ENCODE peak calls at places on chromosomes 5 and 9, in six cellular contexts. One of them, this sample, is unnamed.

GRCh38 chr9:130701059-130702022 is 7.8 kb downstream of the EXOSC2 start:
- DNase-seq in stimulated activated CD8-positive, alpha-beta memory T cell treated with anti-CD3 and anti-CD28 coated beads, Interleukin-4, amount 100 ng/mL, for 1 hour: peak
- DNase-seq in left lobe of liver: no peak
- DNase-seq in naive B cell: peak
- DNase-seq in endothelial cell: peak
- DNase-seq in endodermal cell: peak
- DNase-seq in this sample: no peak

GRCh38 chr9:91302831-91303230 is 58.9 kb downstream of the AUH start:
- DNase-seq in naive B cell: no peak
- DNase-seq in left lobe of liver: no peak
- DNase-seq in stimulated activated CD8-positive, alpha-beta memory T cell treated with anti-CD3 and anti-CD28 coated beads, Interleukin-4, amount 100 ng/mL, for 1 hour: no peak
- DNase-seq in endothelial cell: no peak
- DNase-seq in endodermal cell: no peak
- DNase-seq in this sample: peak

GRCh38 chr9:14312721-14313377 is 1.1 kb downstream of the NFIB start:
- DNase-seq in stimulated activated CD8-positive, alpha-beta memory T cell treated with anti-CD3 and anti-CD28 coated beads, Interleukin-4, amount 100 ng/mL, for 1 hour: no peak
- DNase-seq in naive B cell: no peak
- DNase-seq in left lobe of liver: no peak
- DNase-seq in endothelial cell: peak
- DNase-seq in endodermal cell: peak
- DNase-seq in this sample: no peak

GRCh38 chr5:2207966-2208544 is 325.3 kb upstream of the IRX4 start:
- DNase-seq in endodermal cell: peak
- DNase-seq in endothelial cell: peak
- DNase-seq in naive B cell: no peak
- DNase-seq in left lobe of liver: no peak
- DNase-seq in stimulated activated CD8-positive, alpha-beta memory T cell treated with anti-CD3 and anti-CD28 coated beads, Interleukin-4, amount 100 ng/mL, for 1 hour: no peak
- DNase-seq in this sample: no peak

GRCh38 chr5:14665110-14665822 is 748 bp downstream of the OTULIN start:
- DNase-seq in endothelial cell: peak
- DNase-seq in stimulated activated CD8-positive, alpha-beta memory T cell treated with anti-CD3 and anti-CD28 coated beads, Interleukin-4, amount 100 ng/mL, for 1 hour: no peak
- DNase-seq in endodermal cell: peak
- DNase-seq in left lobe of liver: peak
- DNase-seq in naive B cell: no peak
- DNase-seq in this sample: no peak

GRCh38 chr9:131257266-131258025 is 18.9 kb downstream of the FAM78A start:
- DNase-seq in left lobe of liver: no peak
- DNase-seq in stimulated activated CD8-positive, alpha-beta memory T cell treated with anti-CD3 and anti-CD28 coated beads, Interleukin-4, amount 100 ng/mL, for 1 hour: no peak
- DNase-seq in endothelial cell: no peak
- DNase-seq in naive B cell: no peak
- DNase-seq in endodermal cell: no peak
- DNase-seq in this sample: no peak

GRCh38 chr9:129011170-129011569 is 17.0 kb downstream of the SH3GLB2 start:
- DNase-seq in endodermal cell: no peak
- DNase-seq in endothelial cell: no peak
- DNase-seq in left lobe of liver: no peak
- DNase-seq in stimulated activated CD8-positive, alpha-beta memory T cell treated with anti-CD3 and anti-CD28 coated beads, Interleukin-4, amount 100 ng/mL, for 1 hour: no peak
- DNase-seq in naive B cell: no peak
- DNase-seq in this sample: no peak

GRCh38 chr9:4550777-4551476 is 60.7 kb downstream of the SLC1A1 start:
- DNase-seq in stimulated activated CD8-positive, alpha-beta memory T cell treated with anti-CD3 and anti-CD28 coated beads, Interleukin-4, amount 100 ng/mL, for 1 hour: no peak
- DNase-seq in endodermal cell: no peak
- DNase-seq in left lobe of liver: peak
- DNase-seq in endothelial cell: no peak
- DNase-seq in naive B cell: no peak
- DNase-seq in this sample: no peak

GRCh38 chr9:104927912-104928740 is at the start of gene ABCA1:
- DNase-seq in endodermal cell: peak
- DNase-seq in stimulated activated CD8-positive, alpha-beta memory T cell treated with anti-CD3 and anti-CD28 coated beads, Interleukin-4, amount 100 ng/mL, for 1 hour: peak
- DNase-seq in naive B cell: peak
- DNase-seq in left lobe of liver: peak
- DNase-seq in endothelial cell: peak
- DNase-seq in this sample: no peak

GRCh38 chr9:114150608-114151007 is 4.7 kb upstream of the COL27A1 start:
- DNase-seq in endothelial cell: no peak
- DNase-seq in stimulated activated CD8-positive, alpha-beta memory T cell treated with anti-CD3 and anti-CD28 coated beads, Interleukin-4, amount 100 ng/mL, for 1 hour: no peak
- DNase-seq in endodermal cell: no peak
- DNase-seq in left lobe of liver: no peak
- DNase-seq in naive B cell: no peak
- DNase-seq in this sample: no peak

GRCh38 chr9:134775552-134775951 is 105.1 kb upstream of the FCN2 start:
- DNase-seq in endodermal cell: no peak
- DNase-seq in stimulated activated CD8-positive, alpha-beta memory T cell treated with anti-CD3 and anti-CD28 coated beads, Interleukin-4, amount 100 ng/mL, for 1 hour: no peak
- DNase-seq in endothelial cell: no peak
- DNase-seq in left lobe of liver: no peak
- DNase-seq in naive B cell: no peak
- DNase-seq in this sample: no peak

GRCh38 chr9:114098660-114099522 is at the start of gene KIF12:
- DNase-seq in endothelial cell: peak
- DNase-seq in left lobe of liver: peak
- DNase-seq in endodermal cell: peak
- DNase-seq in stimulated activated CD8-positive, alpha-beta memory T cell treated with anti-CD3 and anti-CD28 coated beads, Interleukin-4, amount 100 ng/mL, for 1 hour: no peak
- DNase-seq in naive B cell: no peak
- DNase-seq in this sample: no peak

GRCh38 chr9:98873535-98874432 is 66.3 kb downstream of the GALNT12 start:
- DNase-seq in endothelial cell: no peak
- DNase-seq in stimulated activated CD8-positive, alpha-beta memory T cell treated with anti-CD3 and anti-CD28 coated beads, Interleukin-4, amount 100 ng/mL, for 1 hour: no peak
- DNase-seq in left lobe of liver: peak
- DNase-seq in endodermal cell: no peak
- DNase-seq in naive B cell: no peak
- DNase-seq in this sample: no peak

GRCh38 chr9:84780385-84780784 is 110.9 kb downstream of the NTRK2 start:
- DNase-seq in naive B cell: no peak
- DNase-seq in endothelial cell: no peak
- DNase-seq in stimulated activated CD8-positive, alpha-beta memory T cell treated with anti-CD3 and anti-CD28 coated beads, Interleukin-4, amount 100 ng/mL, for 1 hour: no peak
- DNase-seq in endodermal cell: no peak
- DNase-seq in left lobe of liver: no peak
- DNase-seq in this sample: no peak

GRCh38 chr5:59522201-59522831 is 371.2 kb downstream of the PDE4D start:
- DNase-seq in naive B cell: no peak
- DNase-seq in endothelial cell: no peak
- DNase-seq in endodermal cell: no peak
- DNase-seq in left lobe of liver: no peak
- DNase-seq in stimulated activated CD8-positive, alpha-beta memory T cell treated with anti-CD3 and anti-CD28 coated beads, Interleukin-4, amount 100 ng/mL, for 1 hour: no peak
- DNase-seq in this sample: no peak

GRCh38 chr5:83433891-83434290 is 37.7 kb upstream of the VCAN start:
- DNase-seq in naive B cell: no peak
- DNase-seq in endothelial cell: no peak
- DNase-seq in endodermal cell: no peak
- DNase-seq in left lobe of liver: no peak
- DNase-seq in stimulated activated CD8-positive, alpha-beta memory T cell treated with anti-CD3 and anti-CD28 coated beads, Interleukin-4, amount 100 ng/mL, for 1 hour: no peak
- DNase-seq in this sample: peak

GRCh38 chr9:109213300-109214121 is 46.5 kb upstream of the FRRS1L start:
- DNase-seq in naive B cell: no peak
- DNase-seq in left lobe of liver: no peak
- DNase-seq in endodermal cell: no peak
- DNase-seq in endothelial cell: no peak
- DNase-seq in stimulated activated CD8-positive, alpha-beta memory T cell treated with anti-CD3 and anti-CD28 coated beads, Interleukin-4, amount 100 ng/mL, for 1 hour: no peak
- DNase-seq in this sample: no peak

GRCh38 chr9:27536168-27536567 is 6.6 kb upstream of the MOB3B start:
- DNase-seq in endothelial cell: no peak
- DNase-seq in endodermal cell: no peak
- DNase-seq in naive B cell: no peak
- DNase-seq in left lobe of liver: no peak
- DNase-seq in stimulated activated CD8-positive, alpha-beta memory T cell treated with anti-CD3 and anti-CD28 coated beads, Interleukin-4, amount 100 ng/mL, for 1 hour: no peak
- DNase-seq in this sample: no peak

GRCh38 chr5:134289509-134290113 is 63.7 kb upstream of the PPP2CA start:
- DNase-seq in endodermal cell: peak
- DNase-seq in endothelial cell: peak
- DNase-seq in naive B cell: peak
- DNase-seq in left lobe of liver: peak
- DNase-seq in stimulated activated CD8-positive, alpha-beta memory T cell treated with anti-CD3 and anti-CD28 coated beads, Interleukin-4, amount 100 ng/mL, for 1 hour: no peak
- DNase-seq in this sample: peak

GRCh38 chr5:88823201-88823600 is 59.8 kb downstream of the MEF2C start:
- DNase-seq in endothelial cell: no peak
- DNase-seq in stimulated activated CD8-positive, alpha-beta memory T cell treated with anti-CD3 and anti-CD28 coated beads, Interleukin-4, amount 100 ng/mL, for 1 hour: no peak
- DNase-seq in naive B cell: no peak
- DNase-seq in left lobe of liver: no peak
- DNase-seq in endodermal cell: no peak
- DNase-seq in this sample: no peak

GRCh38 chr9:110028281-110029075 is 179.5 kb downstream of the C9orf152 start:
- DNase-seq in endothelial cell: no peak
- DNase-seq in stimulated activated CD8-positive, alpha-beta memory T cell treated with anti-CD3 and anti-CD28 coated beads, Interleukin-4, amount 100 ng/mL, for 1 hour: no peak
- DNase-seq in endodermal cell: no peak
- DNase-seq in naive B cell: no peak
- DNase-seq in left lobe of liver: no peak
- DNase-seq in this sample: no peak

GRCh38 chr9:68533678-68534077 is 7.0 kb downstream of the TMEM252 start:
- DNase-seq in left lobe of liver: no peak
- DNase-seq in stimulated activated CD8-positive, alpha-beta memory T cell treated with anti-CD3 and anti-CD28 coated beads, Interleukin-4, amount 100 ng/mL, for 1 hour: no peak
- DNase-seq in endothelial cell: no peak
- DNase-seq in endodermal cell: no peak
- DNase-seq in naive B cell: no peak
- DNase-seq in this sample: no peak

GRCh38 chr9:12640021-12640587 is 53.1 kb upstream of the TYRP1 start:
- DNase-seq in naive B cell: no peak
- DNase-seq in left lobe of liver: no peak
- DNase-seq in stimulated activated CD8-positive, alpha-beta memory T cell treated with anti-CD3 and anti-CD28 coated beads, Interleukin-4, amount 100 ng/mL, for 1 hour: no peak
- DNase-seq in endodermal cell: no peak
- DNase-seq in endothelial cell: no peak
- DNase-seq in this sample: peak

GRCh38 chr9:1458503-1458902 is 408.3 kb downstream of the DMRT2 start:
- DNase-seq in endodermal cell: no peak
- DNase-seq in left lobe of liver: no peak
- DNase-seq in endothelial cell: no peak
- DNase-seq in naive B cell: no peak
- DNase-seq in stimulated activated CD8-positive, alpha-beta memory T cell treated with anti-CD3 and anti-CD28 coated beads, Interleukin-4, amount 100 ng/mL, for 1 hour: no peak
- DNase-seq in this sample: peak

GRCh38 chr5:91794455-91794854 is 411.3 kb upstream of the ARRDC3 start:
- DNase-seq in stimulated activated CD8-positive, alpha-beta memory T cell treated with anti-CD3 and anti-CD28 coated beads, Interleukin-4, amount 100 ng/mL, for 1 hour: no peak
- DNase-seq in naive B cell: no peak
- DNase-seq in endodermal cell: no peak
- DNase-seq in left lobe of liver: no peak
- DNase-seq in endothelial cell: no peak
- DNase-seq in this sample: no peak

GRCh38 chr9:69454327-69454726 is 129.3 kb downstream of the ENTREP1 start:
- DNase-seq in left lobe of liver: no peak
- DNase-seq in stimulated activated CD8-positive, alpha-beta memory T cell treated with anti-CD3 and anti-CD28 coated beads, Interleukin-4, amount 100 ng/mL, for 1 hour: no peak
- DNase-seq in endothelial cell: no peak
- DNase-seq in endodermal cell: peak
- DNase-seq in naive B cell: no peak
- DNase-seq in this sample: no peak

GRCh38 chr9:698276-698675 is 143.2 kb upstream of the DMRT1 start:
- DNase-seq in endodermal cell: no peak
- DNase-seq in endothelial cell: no peak
- DNase-seq in stimulated activated CD8-positive, alpha-beta memory T cell treated with anti-CD3 and anti-CD28 coated beads, Interleukin-4, amount 100 ng/mL, for 1 hour: no peak
- DNase-seq in left lobe of liver: no peak
- DNase-seq in naive B cell: no peak
- DNase-seq in this sample: no peak

GRCh38 chr5:95327211-95327610 is 42.3 kb upstream of the MCTP1 start:
- DNase-seq in endodermal cell: no peak
- DNase-seq in naive B cell: no peak
- DNase-seq in stimulated activated CD8-positive, alpha-beta memory T cell treated with anti-CD3 and anti-CD28 coated beads, Interleukin-4, amount 100 ng/mL, for 1 hour: no peak
- DNase-seq in left lobe of liver: no peak
- DNase-seq in endothelial cell: no peak
- DNase-seq in this sample: no peak

GRCh38 chr5:177390363-177391300 is 6.4 kb downstream of the SLC34A1 start:
- DNase-seq in endothelial cell: peak
- DNase-seq in left lobe of liver: no peak
- DNase-seq in naive B cell: peak
- DNase-seq in endodermal cell: peak
- DNase-seq in stimulated activated CD8-positive, alpha-beta memory T cell treated with anti-CD3 and anti-CD28 coated beads, Interleukin-4, amount 100 ng/mL, for 1 hour: peak
- DNase-seq in this sample: peak

GRCh38 chr5:22852807-22853670 is at the start of gene CDH12:
- DNase-seq in naive B cell: peak
- DNase-seq in stimulated activated CD8-positive, alpha-beta memory T cell treated with anti-CD3 and anti-CD28 coated beads, Interleukin-4, amount 100 ng/mL, for 1 hour: no peak
- DNase-seq in left lobe of liver: no peak
- DNase-seq in endodermal cell: peak
- DNase-seq in endothelial cell: peak
- DNase-seq in this sample: peak

GRCh38 chr5:159038907-159039306 is 60.8 kb downstream of the EBF1 start:
- DNase-seq in left lobe of liver: no peak
- DNase-seq in endothelial cell: no peak
- DNase-seq in stimulated activated CD8-positive, alpha-beta memory T cell treated with anti-CD3 and anti-CD28 coated beads, Interleukin-4, amount 100 ng/mL, for 1 hour: no peak
- DNase-seq in naive B cell: no peak
- DNase-seq in endodermal cell: no peak
- DNase-seq in this sample: no peak

GRCh38 chr9:103397868-103398600 is 402.9 kb downstream of the CYLC2 start:
- DNase-seq in endodermal cell: peak
- DNase-seq in endothelial cell: no peak
- DNase-seq in left lobe of liver: peak
- DNase-seq in naive B cell: peak
- DNase-seq in stimulated activated CD8-positive, alpha-beta memory T cell treated with anti-CD3 and anti-CD28 coated beads, Interleukin-4, amount 100 ng/mL, for 1 hour: no peak
- DNase-seq in this sample: peak

GRCh38 chr5:38783011-38783551 is 62.7 kb upstream of the OSMR start:
- DNase-seq in left lobe of liver: no peak
- DNase-seq in endothelial cell: no peak
- DNase-seq in endodermal cell: no peak
- DNase-seq in naive B cell: no peak
- DNase-seq in stimulated activated CD8-positive, alpha-beta memory T cell treated with anti-CD3 and anti-CD28 coated beads, Interleukin-4, amount 100 ng/mL, for 1 hour: no peak
- DNase-seq in this sample: peak

GRCh38 chr5:179608131-179608581 is 15.3 kb downstream of the HNRNPH1 start:
- DNase-seq in naive B cell: no peak
- DNase-seq in endodermal cell: peak
- DNase-seq in stimulated activated CD8-positive, alpha-beta memory T cell treated with anti-CD3 and anti-CD28 coated beads, Interleukin-4, amount 100 ng/mL, for 1 hour: no peak
- DNase-seq in left lobe of liver: no peak
- DNase-seq in endothelial cell: no peak
- DNase-seq in this sample: no peak

GRCh38 chr9:22079873-22080341 is 70.8 kb upstream of the CDKN2B start:
- DNase-seq in endothelial cell: no peak
- DNase-seq in left lobe of liver: peak
- DNase-seq in stimulated activated CD8-positive, alpha-beta memory T cell treated with anti-CD3 and anti-CD28 coated beads, Interleukin-4, amount 100 ng/mL, for 1 hour: no peak
- DNase-seq in endodermal cell: no peak
- DNase-seq in naive B cell: no peak
- DNase-seq in this sample: no peak

GRCh38 chr5:154567155-154567554 is 89.1 kb upstream of the HAND1 start:
- DNase-seq in naive B cell: no peak
- DNase-seq in endothelial cell: no peak
- DNase-seq in left lobe of liver: no peak
- DNase-seq in endodermal cell: no peak
- DNase-seq in stimulated activated CD8-positive, alpha-beta memory T cell treated with anti-CD3 and anti-CD28 coated beads, Interleukin-4, amount 100 ng/mL, for 1 hour: no peak
- DNase-seq in this sample: no peak

GRCh38 chr9:92501671-92502393 is 19.5 kb upstream of the ASPN start:
- DNase-seq in naive B cell: no peak
- DNase-seq in endodermal cell: peak
- DNase-seq in endothelial cell: peak
- DNase-seq in stimulated activated CD8-positive, alpha-beta memory T cell treated with anti-CD3 and anti-CD28 coated beads, Interleukin-4, amount 100 ng/mL, for 1 hour: no peak
- DNase-seq in left lobe of liver: peak
- DNase-seq in this sample: no peak

GRCh38 chr5:107388111-107388861 is 282.5 kb downstream of the EFNA5 start:
- DNase-seq in stimulated activated CD8-positive, alpha-beta memory T cell treated with anti-CD3 and anti-CD28 coated beads, Interleukin-4, amount 100 ng/mL, for 1 hour: no peak
- DNase-seq in endothelial cell: no peak
- DNase-seq in naive B cell: no peak
- DNase-seq in left lobe of liver: no peak
- DNase-seq in endodermal cell: peak
- DNase-seq in this sample: peak

GRCh38 chr9:83106272-83106671 is 43.3 kb upstream of the RASEF start:
- DNase-seq in stimulated activated CD8-positive, alpha-beta memory T cell treated with anti-CD3 and anti-CD28 coated beads, Interleukin-4, amount 100 ng/mL, for 1 hour: no peak
- DNase-seq in naive B cell: no peak
- DNase-seq in endodermal cell: no peak
- DNase-seq in endothelial cell: no peak
- DNase-seq in left lobe of liver: no peak
- DNase-seq in this sample: no peak

GRCh38 chr9:76027426-76027825 is 137.0 kb downstream of the PCSK5 start:
- DNase-seq in stimulated activated CD8-positive, alpha-beta memory T cell treated with anti-CD3 and anti-CD28 coated beads, Interleukin-4, amount 100 ng/mL, for 1 hour: no peak
- DNase-seq in endodermal cell: no peak
- DNase-seq in endothelial cell: no peak
- DNase-seq in left lobe of liver: no peak
- DNase-seq in naive B cell: no peak
- DNase-seq in this sample: no peak